ENCODE peak calls at places on chromosome 2, in nine cellular contexts. V is amniotic stem cell; Z is Calu3; N is epithelial cell of esophagus; B is AG08395; F is NCI-H2029 treated with DMSO at 0.1 percent for 48 hours; J is stimulated activated CD8-positive, alpha-beta memory T cell treated with anti-CD3 and anti-CD28 coated beads, Interleukin-7, amount 100 ng/mL, for 1 hour; O is HFFc6; C is kidney. K is an unnamed sample.

GRCh38 chr2:159939946-159940345 is 122.5 kb downstream of the PLA2R1 start:
- DNase-seq in Z (peak; percentile 18), O (peak; percentile 27), N (peak; percentile 10), J (no peak), B (peak; percentile 40), F (peak; percentile 3), V (no peak), C (no peak), K (peak; percentile 30)

GRCh38 chr2:45898819-45899218 is 247.3 kb downstream of the PRKCE start:
- DNase-seq in V (no peak), F (no peak), O (no peak), B (no peak), Z (no peak), C (no peak), J (no peak), N (no peak), K (no peak)

GRCh38 chr2:218881744-218882462 is 1.3 kb downstream of the WNT10A start:
- DNase-seq in O (no peak), J (no peak), B (no peak), Z (no peak), N (no peak), F (no peak), C (peak; percentile 58), V (no peak), K (no peak)

GRCh38 chr2:240572141-240573031 is 4.1 kb downstream of the RNPEPL1 start:
- DNase-seq in N (no peak), V (no peak), J (no peak), Z (no peak), B (no peak), F (no peak), C (peak; percentile 77), O (no peak), K (no peak)

GRCh38 chr2:31688282-31688681 is 107.5 kb upstream of the SRD5A2 start:
- DNase-seq in N (no peak), Z (no peak), B (no peak), O (no peak), V (no peak), C (no peak), J (no peak), F (no peak), K (no peak)

GRCh38 chr2:184646177-184646576 is 47.8 kb downstream of the ZNF804A start:
- DNase-seq in N (peak; percentile 90), C (no peak), V (peak; percentile 11), Z (peak; percentile 74), F (no peak), J (no peak), O (no peak), B (no peak), K (no peak)

GRCh38 chr2:227939271-227940027 is 68.0 kb downstream of the DAW1 start:
- DNase-seq in C (no peak), Z (peak; percentile 45), F (no peak), O (peak; percentile 27), B (peak; percentile 5), V (peak; percentile 3), N (peak; percentile 60), J (no peak), K (peak; percentile 26)

GRCh38 chr2:149630445-149630844 is 42.9 kb upstream of the MMADHC start:
- DNase-seq in F (no peak), V (no peak), C (no peak), Z (no peak), N (no peak), B (no peak), O (no peak), J (no peak), K (no peak)

GRCh38 chr2:10790228-10790973 is 22.2 kb downstream of the PDIA6 start:
- DNase-seq in J (no peak), F (no peak), Z (no peak), C (no peak), O (no peak), N (no peak), V (no peak), B (no peak), K (no peak)

GRCh38 chr2:223771480-223771879 is 65.9 kb downstream of the AP1S3 start:
- DNase-seq in N (no peak), O (no peak), C (no peak), Z (no peak), F (no peak), B (no peak), V (no peak), J (no peak), K (no peak)

GRCh38 chr2:160993543-160994090 is 166.6 kb upstream of the TANK start:
- DNase-seq in B (no peak), F (peak; percentile 66), Z (no peak), J (no peak), N (no peak), O (no peak), V (no peak), C (no peak), K (no peak)

K was measured in HTR-8/SVneo.